ENCODE peak calls at places on chromosomes 6 and 20, in eight cellular contexts. G, E, J, X, S, F, O and U are unnamed samples.

GRCh38 chr6:114039835-114040234 is 68.9 kb upstream of the HDAC2 start:
- DNase-seq in O (no peak), G (no peak), F (no peak), J (no peak), E (no peak), X (no peak), S (no peak), U (no peak)

GRCh38 chr20:19361801-19362200 is 149.4 kb downstream of the SLC24A3 start:
- DNase-seq in G (no peak), X (no peak), S (no peak), F (no peak), E (no peak), J (no peak), O (no peak), U (no peak)

GRCh38 chr6:157980288-157981131 is 1.2 kb upstream of the SYNJ2 start:
- DNase-seq in G (no peak), J (no peak), X (peak), O (no peak), E (no peak), F (no peak), S (no peak), U (no peak)

GRCh38 chr20:36606171-36607116 is 865 bp downstream of the RAB5IF start:
- DNase-seq in J (no peak), X (no peak), O (no peak), G (no peak), S (peak), E (peak), F (peak), U (no peak)

GRCh38 chr6:108665495-108666196 is 104.9 kb downstream of the FOXO3 start:
- DNase-seq in O (no peak), S (no peak), E (no peak), X (no peak), F (no peak), J (peak), G (no peak), U (no peak)

GRCh38 chr6:170489836-170490235 is 63.3 kb downstream of the PSMB1 start:
- DNase-seq in J (no peak), F (no peak), S (no peak), E (no peak), X (no peak), O (no peak), G (no peak), U (no peak)

GRCh38 chr20:11260611-11261010 is 586.8 kb upstream of the JAG1 start:
- DNase-seq in O (no peak), E (no peak), X (no peak), J (no peak), S (peak), G (no peak), F (no peak), U (no peak)

GRCh38 chr6:30787954-30788353 is 43.6 kb upstream of the IER3 start:
- DNase-seq in S (peak), J (no peak), X (no peak), O (no peak), F (no peak), G (no peak), E (no peak), U (no peak)

DNA sequence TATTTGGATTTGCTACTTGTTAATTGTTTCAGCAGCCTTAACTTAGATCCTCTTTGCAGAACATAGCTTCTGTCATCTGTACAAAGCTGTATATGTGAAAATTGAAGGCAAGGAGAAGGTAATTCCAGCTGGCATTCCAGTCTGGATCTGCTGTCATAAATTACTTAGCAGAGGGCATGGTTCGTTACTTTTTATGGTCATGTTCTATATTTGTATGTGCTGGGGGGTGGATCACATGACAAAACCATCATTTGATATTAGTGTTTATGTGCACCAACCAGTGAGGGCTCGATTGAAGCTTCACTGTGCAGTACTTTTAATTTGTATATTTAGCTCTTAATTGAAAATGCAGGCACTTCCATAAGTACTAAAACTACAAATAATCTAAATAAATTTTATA is 80.2 kb downstream of the CAP2 start:
- DNase-seq in E (no peak), F (no peak), J (no peak), G (no peak), O (no peak), S (no peak), X (no peak), U (no peak)
- H3K27ac ChIP-seq in E (no peak), F (no peak), J (no peak), G (peak), O (no peak), S (peak), X (no peak), U (no peak)

DNA sequence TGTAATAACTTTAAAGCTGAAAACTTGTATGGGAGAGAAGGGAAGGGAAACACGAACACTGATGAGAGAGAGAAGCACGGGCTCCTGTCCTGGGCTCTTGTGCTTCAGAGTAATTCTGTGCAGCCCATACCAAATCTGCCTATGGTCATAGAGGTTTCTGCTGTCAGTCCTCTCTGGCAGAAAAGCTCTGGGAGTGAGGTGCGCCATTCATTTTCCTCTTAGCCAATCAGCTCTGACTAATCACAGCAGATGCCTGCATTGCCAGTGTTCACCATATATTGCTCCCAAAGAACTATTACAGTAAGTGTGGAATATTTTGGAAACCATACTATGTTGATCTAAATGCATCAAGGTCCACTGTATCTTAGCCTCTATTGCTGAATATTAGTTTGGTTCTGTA is 38.1 kb downstream of the DCBLD1 start:
- DNase-seq in E (no peak), S (no peak), X (no peak), F (no peak), G (no peak), O (no peak), J (no peak), U (no peak)
- H3K27ac ChIP-seq in E (no peak), S (no peak), X (no peak), F (no peak), G (no peak), O (no peak), J (no peak), U (no peak)

GRCh38 chr6:168599769-168600330 is 158.9 kb downstream of the SMOC2 start:
- DNase-seq in X (no peak), S (no peak), J (no peak), O (no peak), F (no peak), E (no peak), G (peak), U (no peak)

GRCh38 chr6:168598251-168599117 is 157.5 kb downstream of the SMOC2 start:
- DNase-seq in J (no peak), O (no peak), G (peak), X (no peak), E (no peak), S (no peak), F (no peak), U (no peak)

GRCh38 chr6:168597471-168597875 is 156.5 kb downstream of the SMOC2 start:
- DNase-seq in S (no peak), X (no peak), O (no peak), E (no peak), F (no peak), J (no peak), G (peak), U (no peak)

GRCh38 chr6:168600381-168600780 is 159.4 kb downstream of the SMOC2 start:
- DNase-seq in E (no peak), O (no peak), S (no peak), X (no peak), J (no peak), G (peak), F (no peak), U (no peak)

GRCh38 chr6:168599118-168599494 is 158.1 kb downstream of the SMOC2 start:
- DNase-seq in F (no peak), G (no peak), J (no peak), O (no peak), S (no peak), E (no peak), X (no peak), U (no peak)
- H3K27ac ChIP-seq in F (no peak), G (no peak), J (no peak), O (no peak), S (no peak), E (no peak), X (no peak), U (no peak)

DNA sequence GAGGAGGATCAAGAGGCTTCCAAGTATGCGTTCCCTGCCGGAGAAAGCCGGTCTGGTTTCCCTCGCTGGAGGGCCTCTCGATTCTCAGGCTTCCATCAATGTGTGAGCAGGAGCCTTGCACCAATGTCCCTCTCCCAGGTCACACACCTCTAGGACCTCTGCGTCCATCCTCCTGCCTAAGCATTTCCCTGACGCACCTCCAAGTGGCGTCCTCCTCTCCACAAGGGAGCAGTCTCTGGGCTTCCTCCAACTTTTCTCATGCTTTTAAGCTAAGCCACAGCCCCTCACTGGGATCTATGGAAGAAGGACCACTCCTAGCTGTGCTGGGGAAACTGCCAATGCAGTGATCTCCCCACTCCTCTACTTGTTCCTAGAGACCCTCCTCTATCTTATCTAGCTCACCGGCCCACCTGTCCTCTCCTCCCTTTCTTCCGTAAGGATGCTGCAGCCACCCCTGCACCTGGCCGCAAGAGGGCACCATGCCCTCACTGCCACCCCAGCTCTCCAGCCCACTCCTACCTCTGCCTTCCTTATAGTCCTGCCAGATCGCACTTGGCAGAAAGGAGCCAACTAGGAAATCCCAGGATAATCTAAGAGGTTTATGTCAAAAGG is 258.7 kb downstream of the LRFN2 start:
- DNase-seq in S (no peak), G (no peak), O (no peak), J (peak), F (peak), E (peak), X (no peak), U (no peak)
- H3K27ac ChIP-seq in S (no peak), G (no peak), O (no peak), J (no peak), F (no peak), E (no peak), X (no peak), U (no peak)

GRCh38 chr6:34389034-34389433 is 3.4 kb downstream of the NUDT3 start:
- DNase-seq in O (no peak), S (no peak), G (no peak), F (peak), X (no peak), J (no peak), E (no peak), U (no peak)
- H3K27ac ChIP-seq in O (peak), S (no peak), G (no peak), F (no peak), X (no peak), J (no peak), E (no peak), U (no peak)

DNA sequence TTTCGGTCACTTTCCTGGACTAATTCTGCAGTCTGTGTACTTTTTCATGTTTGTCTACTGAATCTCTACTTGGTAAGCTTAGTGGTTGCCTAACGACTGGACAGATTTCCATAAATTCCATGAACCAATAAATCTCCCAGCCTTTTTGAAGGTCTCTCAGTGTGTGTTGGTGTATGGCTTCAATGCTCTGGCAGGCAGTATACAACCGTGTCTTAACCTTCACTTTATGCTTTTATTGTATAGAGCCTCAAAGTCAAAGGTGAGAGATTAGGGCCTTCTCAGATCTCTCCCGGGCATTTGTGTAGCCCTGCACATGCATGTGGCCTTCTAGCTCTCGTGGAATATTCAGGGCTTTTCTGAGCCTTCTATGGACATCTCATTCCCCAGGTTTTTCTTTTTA is 14.3 kb upstream of the CMTR1 start:
- DNase-seq in S (no peak), G (no peak), X (no peak), O (no peak), J (no peak), F (no peak), E (no peak), U (no peak)
- H3K27ac ChIP-seq in S (no peak), G (no peak), X (no peak), O (no peak), J (no peak), F (no peak), E (no peak), U (no peak)

GRCh38 chr20:53608456-53609413 is 15.1 kb upstream of the ZNF217 start:
- DNase-seq in O (no peak), X (peak), S (peak), E (no peak), G (no peak), F (peak), J (no peak), U (peak)
- H3K27ac ChIP-seq in O (no peak), X (peak), S (no peak), E (peak), G (no peak), F (peak), J (no peak), U (peak)

DNA sequence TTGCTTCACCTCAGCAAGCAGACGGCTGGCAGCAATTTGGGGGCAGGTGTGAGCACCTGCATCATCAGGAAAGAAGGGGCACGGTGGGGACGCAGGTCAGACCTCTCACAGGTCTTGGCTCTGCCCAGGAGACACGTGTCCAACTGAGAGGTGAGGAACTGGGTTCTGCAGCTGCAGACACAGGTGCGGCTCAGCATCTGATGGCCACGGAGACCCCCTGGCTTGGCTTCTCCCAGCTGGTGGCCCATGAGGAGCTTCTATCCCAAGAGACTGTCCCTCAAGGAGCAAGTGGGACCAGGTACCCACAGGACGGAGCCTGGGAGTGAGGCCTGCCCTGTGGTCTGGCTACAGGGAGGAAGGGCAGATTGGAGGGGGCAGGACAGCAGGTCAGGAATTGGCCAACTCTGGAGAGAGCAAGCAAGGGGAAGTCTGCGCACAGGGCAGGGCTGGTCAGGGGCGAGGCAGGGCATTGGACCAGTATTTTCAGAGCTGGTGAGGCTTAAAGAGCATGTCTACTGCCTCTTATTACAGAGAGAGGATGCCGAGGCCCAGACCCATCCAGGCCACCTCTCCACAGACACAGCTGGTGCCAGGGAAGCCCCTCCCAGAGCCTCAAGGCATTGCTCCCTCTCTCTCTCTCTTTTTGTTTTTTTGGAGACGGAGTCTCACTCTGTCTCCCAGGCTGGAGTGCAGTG is 4.2 kb downstream of the STMN3 start:
- DNase-seq in S (no peak), J (no peak), G (no peak), F (no peak), X (no peak), E (no peak), O (no peak), U (no peak)
- H3K27ac ChIP-seq in S (no peak), J (no peak), G (no peak), F (no peak), X (no peak), E (no peak), O (no peak), U (no peak)

GRCh38 chr6:32153835-32154513 is at the start of gene PPT2:
- DNase-seq in J (no peak), S (peak), X (peak), O (peak), G (peak), F (peak), E (peak), U (peak)
- H3K27ac ChIP-seq in J (peak), S (peak), X (peak), O (peak), G (peak), F (peak), E (peak), U (peak)